ENCODE peak calls at places on chromosomes 1 and 21, in six cellular contexts. J is cardiac muscle cell, F is stomach, I is heart left ventricle, U is psoas muscle, B is fibroblast of lung. V is an unnamed sample.

GRCh38 chr21:31733521-31734149 is 1.7 kb upstream of the SCAF4 start:
- DNase-seq in J (no peak), I (no peak), B (no peak), U (no peak), F (no peak), V (no peak)

GRCh38 chr1:15848929-15849774 is 1.6 kb downstream of the SPEN start:
- DNase-seq in I (peak; percentile 85), J (peak; percentile 85), B (peak; percentile 77), U (peak; percentile 72), F (peak; percentile 86), V (peak; percentile 87)

GRCh38 chr1:117636637-117637425 is 31.0 kb downstream of the TENT5C start:
- DNase-seq in B (no peak), J (no peak), I (no peak), U (no peak), F (no peak), V (no peak)

GRCh38 chr1:217627431-217627830 is 3.5 kb downstream of the GPATCH2 start:
- DNase-seq in J (no peak), B (peak; percentile 1), I (no peak), F (no peak), U (no peak), V (no peak)

GRCh38 chr1:43444151-43444826 is 9.4 kb downstream of the HYI start:
- DNase-seq in U (no peak), B (no peak), F (no peak), I (no peak), J (no peak), V (peak; percentile 46)

GRCh38 chr1:20375563-20375962 is 84.9 kb downstream of the VWA5B1 start:
- DNase-seq in F (no peak), I (no peak), U (no peak), B (no peak), J (no peak), V (no peak)

GRCh38 chr1:51266791-51267190 is 30.7 kb downstream of the RNF11 start:
- DNase-seq in F (no peak), J (no peak), U (no peak), B (no peak), I (no peak), V (no peak)

GRCh38 chr1:43280683-43281082 is 4.7 kb downstream of the C1orf210 start:
- DNase-seq in J (no peak), I (no peak), F (no peak), U (no peak), B (no peak), V (no peak)

GRCh38 chr1:23517581-23517980 is 13.5 kb downstream of the E2F2 start:
- DNase-seq in B (no peak), J (no peak), U (no peak), I (no peak), F (no peak), V (no peak)

GRCh38 chr1:93448292-93448982 is 519 bp downstream of the FNBP1L start:
- DNase-seq in J (peak; percentile 32), I (peak; percentile 81), F (peak; percentile 56), B (no peak), U (peak; percentile 52), V (no peak)

GRCh38 chr1:224333939-224334701 is 4.1 kb upstream of the NVL start:
- DNase-seq in I (no peak), J (no peak), B (peak; percentile 24), F (no peak), U (no peak), V (no peak)

GRCh38 chr1:84691139-84691783 is 1.0 kb upstream of the SSX2IP start:
- DNase-seq in I (no peak), J (no peak), F (no peak), B (no peak), U (no peak), V (no peak)

GRCh38 chr1:84688461-84689061 is 1.7 kb downstream of the SSX2IP start:
- DNase-seq in I (no peak), B (no peak), F (no peak), U (no peak), J (peak; percentile 60), V (no peak)

GRCh38 chr1:84689514-84690396 is 506 bp downstream of the SSX2IP start:
- DNase-seq in B (peak; percentile 49), F (peak; percentile 58), I (peak; percentile 39), U (peak; percentile 46), J (peak; percentile 59), V (peak; percentile 75)

GRCh38 chr1:84692391-84692790 is 2.1 kb upstream of the SSX2IP start:
- DNase-seq in F (no peak), B (no peak), I (no peak), U (no peak), J (no peak), V (no peak)

GRCh38 chr1:84690397-84691138 is at the start of gene SSX2IP:
- DNase-seq in J (peak; percentile 98), B (peak; percentile 96), F (peak; percentile 99), U (peak; percentile 98), I (peak; percentile 98), V (peak; percentile 95)
- H3K27ac ChIP-seq in J (peak within 1 kb of the TSS; percentile 93), B (peak within 1 kb of the TSS; percentile 65), F (peak within 1 kb of the TSS; percentile 93), U (peak within 1 kb of the TSS; percentile 75), I (peak within 1 kb of the TSS; percentile 83), V (peak within 1 kb of the TSS; percentile 86)

GRCh38 chr21:44730028-44730395 is 18.6 kb upstream of the TSPEAR start:
- DNase-seq in I (no peak), B (no peak), U (no peak), J (no peak), F (no peak), V (no peak)

GRCh38 chr21:44732263-44732662 is 20.9 kb upstream of the TSPEAR start:
- DNase-seq in I (no peak), U (no peak), F (no peak), J (no peak), B (no peak), V (no peak)

GRCh38 chr21:44729336-44730027 is 18.1 kb upstream of the TSPEAR start:
- DNase-seq in U (no peak), B (no peak), F (no peak), J (no peak), I (no peak), V (no peak)

GRCh38 chr21:44732956-44733355 is 21.6 kb upstream of the TSPEAR start:
- DNase-seq in U (no peak), F (no peak), I (no peak), J (no peak), B (no peak), V (no peak)

GRCh38 chr21:44730951-44731579 is 19.7 kb upstream of the TSPEAR start:
- DNase-seq in J (no peak), I (no peak), U (no peak), F (no peak), B (no peak), V (no peak)
- H3K36me3 ChIP-seq in J (no peaks in the 10 kb centered on the region), I (no peaks in the 10 kb centered on the region), U (no peaks in the 10 kb centered on the region), F (no peaks in the 10 kb centered on the region), B (no peaks in the 10 kb centered on the region), V (no peaks in the 10 kb centered on the region)

GRCh38 chr1:241997401-241997800 is 1.5 kb downstream of the MAP1LC3C start:
- DNase-seq in I (no peak), J (no peak), B (no peak), U (no peak), F (no peak), V (no peak)

GRCh38 chr1:242002528-242002927 is 3.6 kb upstream of the MAP1LC3C start:
- DNase-seq in J (no peak), I (no peak), U (no peak), B (no peak), F (no peak), V (no peak)

GRCh38 chr1:241998412-241998921 is 431 bp downstream of the MAP1LC3C start:
- DNase-seq in F (peak; percentile 41), U (peak; percentile 86), J (peak; percentile 84), B (peak; percentile 91), I (peak; percentile 74), V (peak; percentile 77)

GRCh38 chr1:242002072-242002471 is 3.2 kb upstream of the MAP1LC3C start:
- DNase-seq in J (no peak), I (no peak), B (no peak), F (no peak), U (no peak), V (no peak)

GRCh38 chr1:241998950-241999495 is at the start of gene MAP1LC3C:
- DNase-seq in F (no peak), B (no peak), U (no peak), I (no peak), J (no peak), V (no peak)
- H3K4me3 ChIP-seq in F (peak within 1 kb of the TSS; percentile 29), B (no peak within 1 kb of the TSS), U (peak within 1 kb of the TSS; percentile 38), I (peak within 1 kb of the TSS; percentile 37), J (peak within 1 kb of the TSS; percentile 2), V (peak within 1 kb of the TSS; percentile 12)

DNA sequence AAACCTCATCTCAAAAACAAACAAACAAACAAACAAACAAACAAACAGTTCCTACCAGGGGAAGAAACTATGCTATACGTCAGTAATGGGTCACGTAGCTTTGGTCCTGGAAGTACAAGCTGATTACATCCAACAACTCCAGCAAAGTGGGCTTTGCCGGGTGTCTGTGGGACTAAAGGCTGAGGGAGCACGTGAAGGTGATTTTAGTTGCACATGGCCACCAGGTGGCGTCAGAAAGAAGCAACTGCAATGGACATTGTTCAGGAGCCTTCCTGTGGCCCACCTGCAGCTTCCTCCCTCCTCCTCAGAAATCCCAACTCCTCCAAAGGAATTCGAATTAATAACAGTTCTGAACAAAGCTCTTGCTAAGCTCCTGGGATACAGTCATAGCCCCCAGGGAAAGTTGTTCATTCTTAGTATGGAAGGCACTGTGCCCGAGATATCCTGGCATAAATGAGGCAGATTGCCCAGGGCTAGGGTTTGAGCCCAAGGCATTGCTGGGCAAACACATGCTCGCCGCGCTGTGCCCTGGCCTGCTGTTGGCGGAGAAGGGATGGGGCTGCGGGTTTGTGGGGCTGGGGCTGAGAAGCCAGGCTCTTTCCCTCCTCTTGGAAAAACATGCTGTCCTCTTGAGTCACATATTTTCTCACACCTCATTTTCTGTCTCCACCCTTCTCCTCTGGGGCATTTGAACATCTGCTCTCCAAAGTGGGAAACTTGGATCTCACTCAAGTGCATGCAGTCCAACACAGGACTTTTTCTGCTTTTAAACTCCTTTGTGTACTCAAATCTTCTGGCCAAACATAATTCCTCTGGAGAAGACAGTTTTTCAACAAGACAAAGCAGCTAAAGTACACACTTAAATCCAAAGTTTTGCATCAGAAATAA is 28.6 kb downstream of the AKNAD1 start:
- DNase-seq in I (peak; percentile 79), F (peak; percentile 79), U (peak; percentile 83), J (peak; percentile 84), B (peak; percentile 98), V (peak; percentile 80)
- H3K27ac ChIP-seq in I (peak overlapping the region; percentile 13), F (peak overlapping the region; percentile 84), U (peak overlapping the region; percentile 89), J (no peak overlapping the region), B (peak overlapping the region; percentile 91), V (peak overlapping the region; percentile 60)

GRCh38 chr1:103547840-103548239 is 22.3 kb downstream of the RNPC3 start:
- DNase-seq in U (no peak), J (no peak), F (no peak), I (no peak), B (no peak), V (no peak)
- H3K36me3 ChIP-seq in U (no peaks in the 10 kb centered on the region), J (peaks cover 84% of the 10 kb centered on the region), F (peaks cover 94% of the 10 kb centered on the region), I (peaks cover 100% of the 10 kb centered on the region), B (peaks cover 2% of the 10 kb centered on the region), V (peaks cover 79% of the 10 kb centered on the region)

V was measured in tibial artery.